ENCODE peak calls at places on chromosome 16, in nine cellular contexts. S is tibial artery; N is A549; M is AG04450; X is stimulated activated CD8-positive, alpha-beta memory T cell treated with anti-CD3 and anti-CD28 coated beads, Interleukin-4, amount 100 ng/mL, for 4 hours; U is activated T-helper 1 cell treated with anti-CD3 and anti-CD28 coated beads, Interleukin-12 subunit alpha, Interleukin-12 subunit beta, Interleukin-2, Interleukin-4 antibody, amounts not matched to agents 30 ng/mL and 10 ng/mL and 1 ng/mL, durations not matched to agents 14 hours and 24 hours and 36 hours; R is activated effector memory CD4-positive, alpha-beta T cell treated with Interleukin-2 at 50 U/mL for 16 hours; Q is iris pigment epithelial cell; F is dorsolateral prefrontal cortex. L is an unnamed sample.

GRCh38 chr16:31371008-31371407 is 16.0 kb downstream of the ITGAX start:
- DNase-seq in S (no peak), N (no peak), M (no peak), X (no peak), U (no peak), R (no peak), Q (no peak), F (no peak), L (no peak)

GRCh38 chr16:89121691-89122321 is 28.2 kb downstream of the ACSF3 start:
- DNase-seq in S (no peak), N (no peak), M (no peak), X (no peak), U (no peak), R (no peak), Q (no peak), F (no peak), L (no peak)

GRCh38 chr16:19808061-19808621 is 76.5 kb downstream of the GPRC5B start:
- DNase-seq in S (no peak), N (peak; percentile 84), M (no peak), X (no peak), U (no peak), R (no peak), Q (peak; percentile 54), F (peak; percentile 37), L (no peak)

GRCh38 chr16:76639685-76640289 is 362.6 kb downstream of the CNTNAP4 start:
- DNase-seq in S (no peak), N (peak; percentile 35), M (no peak), X (no peak), U (no peak), R (no peak), Q (peak; percentile 36), F (no peak), L (no peak)

GRCh38 chr16:21001262-21001661 is 100.7 kb downstream of the LYRM1 start:
- DNase-seq in S (no peak), N (peak; percentile 47), M (no peak), X (no peak), U (no peak), R (no peak), Q (peak; percentile 11), F (no peak), L (peak; percentile 29)

GRCh38 chr16:84190731-84191388 is at the start of gene ADAD2:
- DNase-seq in S (no peak), N (peak; percentile 46), M (no peak), X (no peak), U (no peak), R (no peak), Q (no peak), F (no peak), L (no peak)

GRCh38 chr16:67444259-67445125 is 13.6 kb downstream of the HSD11B2 start:
- DNase-seq in S (no peak), N (no peak), M (no peak), X (no peak), U (no peak), R (no peak), Q (peak; percentile 13), F (no peak), L (no peak)

GRCh38 chr16:28820016-28820415 is 2.8 kb upstream of the ATXN2L start:
- DNase-seq in S (no peak), N (peak; percentile 50), M (no peak), X (no peak), U (no peak), R (no peak), Q (peak; percentile 22), F (no peak), L (peak; percentile 68)

GRCh38 chr16:27879601-27880247 is 183.8 kb downstream of the GSG1L start:
- DNase-seq in S (no peak), N (no peak), M (no peak), X (no peak), U (no peak), R (no peak), Q (no peak), F (no peak), L (no peak)

GRCh38 chr16:23826528-23827244 is 9.1 kb upstream of the PRKCB start:
- DNase-seq in S (no peak), N (peak; percentile 38), M (no peak), X (no peak), U (no peak), R (no peak), Q (no peak), F (no peak), L (no peak)

GRCh38 chr16:31131416-31131815 is 4.1 kb downstream of the PRSS8 start:
- DNase-seq in S (no peak), N (no peak), M (no peak), X (no peak), U (no peak), R (no peak), Q (no peak), F (no peak), L (no peak)

GRCh38 chr16:82138478-82139285 is 31.3 kb downstream of the MPHOSPH6 start:
- DNase-seq in S (no peak), N (no peak), M (no peak), X (no peak), U (no peak), R (no peak), Q (no peak), F (no peak), L (no peak)

GRCh38 chr16:75385507-75386152 is 47.7 kb downstream of the CFDP1 start:
- DNase-seq in S (no peak), N (peak; percentile 78), M (peak; percentile 79), X (no peak), U (no peak), R (no peak), Q (peak; percentile 85), F (no peak), L (no peak)

GRCh38 chr16:77439106-77439505 is 4.3 kb upstream of the ADAMTS18 start:
- DNase-seq in S (no peak), N (no peak), M (no peak), X (no peak), U (no peak), R (no peak), Q (no peak), F (no peak), L (no peak)

GRCh38 chr16:85296859-85297698 is 184.8 kb upstream of the CIBAR2 start:
- DNase-seq in S (no peak), N (peak; percentile 53), M (no peak), X (peak; percentile 17), U (peak; percentile 40), R (peak; percentile 10), Q (peak; percentile 16), F (no peak), L (peak; percentile 58)

GRCh38 chr16:10535461-10535860 is 44.9 kb downstream of the EMP2 start:
- DNase-seq in S (no peak), N (no peak), M (no peak), X (no peak), U (no peak), R (no peak), Q (no peak), F (no peak), L (no peak)

GRCh38 chr16:48501516-48502377 is 108.2 kb downstream of the N4BP1 start:
- DNase-seq in S (no peak), N (peak; percentile 53), M (no peak), X (no peak), U (no peak), R (no peak), Q (peak; percentile 36), F (no peak), L (no peak)

GRCh38 chr16:84054271-84054670 is 11.7 kb upstream of the SLC38A8 start:
- DNase-seq in S (no peak), N (no peak), M (no peak), X (no peak), U (no peak), R (no peak), Q (no peak), F (peak; percentile 18), L (peak; percentile 4)

GRCh38 chr16:9047689-9048301 is 43.6 kb upstream of the HAPSTR1 start:
- DNase-seq in S (peak; percentile 96), N (peak; percentile 98), M (peak; percentile 98), X (peak; percentile 16), U (peak; percentile 53), R (peak; percentile 1), Q (peak; percentile 99), F (peak; percentile 57), L (peak; percentile 79)

GRCh38 chr16:2515180-2515803 is 1.5 kb downstream of the ATP6V0C start:
- DNase-seq in S (no peak), N (no peak), M (no peak), X (no peak), U (no peak), R (no peak), Q (no peak), F (no peak), L (no peak)

GRCh38 chr16:57541754-57542435 is 548 bp upstream of the ADGRG5 start:
- DNase-seq in S (no peak), N (no peak), M (no peak), X (no peak), U (no peak), R (no peak), Q (no peak), F (no peak), L (no peak)

GRCh38 chr16:89785523-89786155 is 30.8 kb downstream of the FANCA start:
- DNase-seq in S (no peak), N (no peak), M (no peak), X (no peak), U (peak; percentile 9), R (peak; percentile 46), Q (no peak), F (no peak), L (peak; percentile 28)

GRCh38 chr16:69483611-69484010 is 59.2 kb downstream of the CYB5B start:
- DNase-seq in S (no peak), N (no peak), M (no peak), X (no peak), U (no peak), R (no peak), Q (no peak), F (no peak), L (no peak)

GRCh38 chr16:3819741-3820724 is 60.5 kb downstream of the CREBBP start:
- DNase-seq in S (no peak), N (peak; percentile 67), M (peak; percentile 90), X (no peak), U (no peak), R (no peak), Q (peak; percentile 96), F (no peak), L (peak; percentile 19)

GRCh38 chr16:67260426-67261063 is 11.8 kb downstream of the SLC9A5 start:
- DNase-seq in S (peak; percentile 23), N (peak; percentile 61), M (no peak), X (no peak), U (no peak), R (no peak), Q (peak; percentile 58), F (no peak), L (no peak)

GRCh38 chr16:8855051-8855786 is 13.6 kb downstream of the CARHSP1 start:
- DNase-seq in S (peak; percentile 16), N (no peak), M (no peak), X (no peak), U (no peak), R (no peak), Q (no peak), F (peak; percentile 14), L (peak; percentile 12)

GRCh38 chr16:18788828-18789514 is 1.2 kb downstream of the RPS15A start:
- DNase-seq in S (no peak), N (no peak), M (no peak), X (no peak), U (no peak), R (no peak), Q (no peak), F (no peak), L (no peak)

GRCh38 chr16:61549332-61549731 is 486.9 kb downstream of the CDH8 start:
- DNase-seq in S (no peak), N (no peak), M (no peak), X (no peak), U (no peak), R (no peak), Q (no peak), F (no peak), L (no peak)

GRCh38 chr16:75096730-75097129 is 19.9 kb downstream of the LDHD start:
- DNase-seq in S (no peak), N (no peak), M (no peak), X (no peak), U (no peak), R (no peak), Q (no peak), F (no peak), L (peak; percentile 44)

GRCh38 chr16:70689970-70690905 is 4.4 kb upstream of the MTSS2 start:
- DNase-seq in S (no peak), N (no peak), M (no peak), X (no peak), U (no peak), R (no peak), Q (no peak), F (no peak), L (peak; percentile 65)

GRCh38 chr16:88433632-88434352 is 19.3 kb upstream of the ZFPM1 start:
- DNase-seq in S (no peak), N (no peak), M (no peak), X (no peak), U (no peak), R (no peak), Q (no peak), F (no peak), L (no peak)